ENCODE peak calls at places on chromosomes 3 and 15, in five cellular contexts. K is A549, Z is omental fat pad, M is GM12878, F is PC-9. E is an unnamed sample.

GRCh38 chr3:87997298-87997697 is 61.5 kb downstream of the CGGBP1 start:
- DNase-seq in K (no peak), Z (no peak), M (peak; percentile 26), F (no peak), E (peak; percentile 60)

GRCh38 chr3:128011140-128011539 is 41.1 kb upstream of the SEC61A1 start:
- DNase-seq in K (peak; percentile 68), Z (no peak), M (no peak), F (peak; percentile 82), E (peak; percentile 94)

GRCh38 chr3:48630407-48630806 is 4.9 kb downstream of the SLC26A6 start:
- DNase-seq in K (no peak), Z (no peak), M (no peak), F (no peak), E (no peak)

GRCh38 chr15:29270169-29270955 is 740 bp upstream of the NSMCE3 start:
- DNase-seq in K (no peak), Z (no peak), M (peak; percentile 67), F (no peak), E (no peak)

GRCh38 chr3:34859741-34860140 is 779.6 kb upstream of the ARPP21 start:
- DNase-seq in K (no peak), Z (no peak), M (no peak), F (no peak), E (no peak)

GRCh38 chr3:105647047-105647446 is 221.8 kb downstream of the CBLB start:
- DNase-seq in K (peak; percentile 76), Z (no peak), M (no peak), F (peak; percentile 56), E (peak; percentile 59)

GRCh38 chr15:85607141-85607806 is 187.5 kb downstream of the KLHL25 start:
- DNase-seq in K (peak; percentile 21), Z (no peak), M (no peak), F (no peak), E (no peak)

GRCh38 chr15:98745650-98746374 is 97.5 kb downstream of the IGF1R start:
- DNase-seq in K (no peak), Z (no peak), M (no peak), F (peak; percentile 19), E (no peak)

GRCh38 chr3:13143381-13144004 is 70.3 kb upstream of the IQSEC1 start:
- DNase-seq in K (no peak), Z (no peak), M (no peak), F (no peak), E (no peak)

GRCh38 chr3:13145826-13146642 is 72.8 kb upstream of the IQSEC1 start:
- DNase-seq in K (no peak), Z (no peak), M (no peak), F (no peak), E (no peak)

GRCh38 chr3:13144163-13145023 is 71.2 kb upstream of the IQSEC1 start:
- DNase-seq in K (no peak), Z (no peak), M (no peak), F (no peak), E (no peak)

GRCh38 chr3:13146643-13147143 is 73.5 kb upstream of the IQSEC1 start:
- DNase-seq in K (no peak), Z (no peak), M (no peak), F (no peak), E (no peak)

GRCh38 chr3:13145131-13145825 is 72.0 kb upstream of the IQSEC1 start:
- DNase-seq in K (peak; percentile 16), Z (no peak), M (no peak), F (no peak), E (peak; percentile 16)
- TF ChIP-seq CTCF in K (peak; percentile 14), Z (no peak), M (no peak), F (peak; percentile 36), E (no peak)

DNA sequence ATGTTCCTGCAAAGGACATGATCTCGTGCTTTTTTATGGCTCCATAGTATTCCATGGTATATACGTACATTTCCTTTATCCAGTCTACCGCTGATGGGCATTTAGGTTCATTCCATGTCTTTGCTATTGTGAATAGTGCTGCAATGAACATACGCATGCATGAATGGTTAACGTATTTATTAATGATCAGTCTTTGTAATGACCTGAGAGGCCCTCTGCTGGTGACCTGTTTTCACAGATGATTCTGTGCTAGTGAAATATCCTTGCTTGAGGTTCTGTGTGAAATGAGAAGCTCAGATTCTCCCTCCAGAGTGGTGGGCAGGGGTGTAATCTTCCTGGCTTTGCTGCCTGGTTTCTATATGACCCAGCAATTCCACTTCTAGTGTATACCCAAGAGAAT is 160.2 kb upstream of the RASGRP1 start:
- DNase-seq in K (no peak), Z (no peak), M (no peak), F (no peak), E (no peak)
- TF ChIP-seq CTCF in K (no peak), Z (no peak), M (no peak), F (no peak), E (no peak)

GRCh38 chr15:86691091-86691490 is 611.4 kb downstream of the AGBL1 start:
- DNase-seq in K (peak; percentile 18), Z (no peak), M (no peak), F (no peak), E (no peak)
- TF ChIP-seq CTCF in K (no peak), Z (no peak), M (no peak), F (no peak), E (no peak)

GRCh38 chr3:197460639-197461038 is 95.1 kb downstream of the BDH1 start:
- DNase-seq in K (no peak), Z (no peak), M (no peak), F (no peak), E (no peak)

GRCh38 chr3:197456271-197457091 is 99.3 kb downstream of the BDH1 start:
- DNase-seq in K (peak; percentile 35), Z (peak; percentile 68), M (no peak), F (peak; percentile 94), E (peak; percentile 84)

GRCh38 chr3:197460002-197460401 is 95.8 kb downstream of the BDH1 start:
- DNase-seq in K (no peak), Z (no peak), M (no peak), F (no peak), E (no peak)

GRCh38 chr3:197458906-197459470 is 96.8 kb downstream of the BDH1 start:
- DNase-seq in K (no peak), Z (no peak), M (no peak), F (peak; percentile 37), E (no peak)

DNA sequence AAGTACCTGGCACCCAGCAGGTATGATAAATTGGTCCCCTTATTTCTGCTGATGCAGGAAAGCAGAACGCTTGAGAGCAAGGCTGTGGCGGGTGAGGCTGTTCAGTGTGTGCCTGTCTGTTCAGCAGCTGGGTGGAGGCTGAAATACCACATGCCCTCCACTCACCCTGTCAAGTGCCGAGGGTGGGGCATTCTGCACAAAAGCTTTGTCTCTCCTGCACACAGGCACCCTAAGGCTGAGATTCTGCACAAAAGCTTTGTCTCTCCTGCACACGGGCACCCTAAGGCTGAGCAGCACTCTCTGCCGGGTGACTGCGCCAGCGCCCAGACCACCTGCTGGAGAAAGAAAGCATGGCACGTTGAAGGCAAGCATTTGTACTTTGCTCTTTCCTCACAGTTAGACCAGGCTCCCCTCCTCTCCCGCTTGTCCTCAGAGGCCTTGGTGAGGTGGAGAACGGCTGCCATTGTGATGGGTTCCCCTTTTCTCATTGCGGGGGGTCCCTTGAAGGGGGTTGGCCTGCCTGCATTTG is 97.5 kb downstream of the BDH1 start:
- DNase-seq in K (peak; percentile 65), Z (no peak), M (no peak), F (peak; percentile 59), E (peak; percentile 66)
- TF ChIP-seq CTCF in K (peak; percentile 34), Z (no peak), M (peak; percentile 17), F (peak; percentile 34), E (peak; percentile 60)

GRCh38 chr15:73997986-73998385 is 3.5 kb downstream of the PML start:
- DNase-seq in K (no peak), Z (no peak), M (no peak), F (no peak), E (no peak)
- TF ChIP-seq CTCF in K (no peak), Z (no peak), M (no peak), F (no peak), E (no peak)

GRCh38 chr15:25136119-25136518 is 181.3 kb downstream of the SNRPN start:
- DNase-seq in K (peak; percentile 7), Z (no peak), M (no peak), F (no peak), E (no peak)
- TF ChIP-seq CTCF in K (no peak), Z (no peak), M (no peak), F (no peak), E (no peak)

GRCh38 chr15:68373028-68373427 is 58.9 kb downstream of the ITGA11 start:
- DNase-seq in K (no peak), Z (no peak), M (no peak), F (no peak), E (no peak)

GRCh38 chr15:68371851-68372250 is 60.1 kb downstream of the ITGA11 start:
- DNase-seq in K (no peak), Z (no peak), M (no peak), F (no peak), E (no peak)

GRCh38 chr15:68370768-68371151 is 61.2 kb downstream of the ITGA11 start:
- DNase-seq in K (no peak), Z (no peak), M (no peak), F (no peak), E (no peak)

GRCh38 chr15:68371160-68371559 is 60.8 kb downstream of the ITGA11 start:
- DNase-seq in K (no peak), Z (no peak), M (no peak), F (no peak), E (no peak)

DNA sequence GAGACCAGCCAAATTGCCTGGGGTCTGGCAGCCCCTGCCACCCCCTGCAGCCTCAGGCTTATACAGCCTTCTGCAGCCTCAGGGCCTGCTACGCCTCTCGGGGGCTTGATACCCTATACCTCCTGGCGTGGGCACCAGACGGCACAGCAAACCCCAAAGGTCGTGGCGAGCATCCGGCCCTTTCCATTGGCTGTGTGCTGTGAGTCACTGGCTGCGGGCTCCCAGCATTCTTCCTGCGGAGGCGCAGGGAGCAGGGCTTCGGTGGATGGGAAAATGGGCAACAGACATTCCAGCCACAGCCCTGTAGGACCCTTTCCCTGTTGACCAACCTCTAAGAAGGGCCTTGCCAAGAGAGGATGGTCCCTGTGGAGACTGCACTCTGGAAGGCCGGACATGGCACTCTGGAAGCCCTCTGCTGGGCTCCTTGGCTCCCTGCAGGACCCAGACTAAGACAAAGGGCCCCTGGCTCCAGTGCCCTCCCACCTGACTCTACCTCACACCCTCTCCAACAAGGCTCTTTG is 59.6 kb downstream of the ITGA11 start:
- DNase-seq in K (peak; percentile 46), Z (no peak), M (no peak), F (no peak), E (peak; percentile 41)
- TF ChIP-seq CTCF in K (peak; percentile 29), Z (no peak), M (no peak), F (peak; percentile 42), E (peak; percentile 15)

E was measured in Calu3.